ENCODE peak calls at places on chromosomes 1 and 21, in eight cellular contexts. Y is neuronal stem cell, G is heart right ventricle, U is cardiac muscle cell, I is left lung, P is heart left ventricle, B is uterus, S is adrenal gland. V is an unnamed sample. For H3K36me3 and H3K4me1, the result is how much of the 10 kb centered on the place peaks cover.

GRCh38 chr1:190453550-190453949 is 24.1 kb downstream of the BRINP3 start:
- DNase-seq in Y (no peak), G (no peak), U (no peak), I (no peak), P (no peak), B (no peak), S (no peak), V (no peak)

GRCh38 chr1:172654535-172654934 is 4.4 kb upstream of the FASLG start:
- DNase-seq in Y (no peak), G (no peak), U (no peak), I (no peak), P (no peak), B (no peak), S (no peak), V (no peak)

GRCh38 chr1:220528679-220529529 is 968 bp downstream of the MARK1 start:
- DNase-seq in Y (peak), G (peak), U (peak), I (no peak), P (peak), B (peak), S (peak), V (peak)

GRCh38 chr1:56569661-56570060 is 9.7 kb downstream of the PLPP3 start:
- DNase-seq in Y (no peak), G (no peak), U (no peak), I (no peak), P (no peak), B (no peak), S (no peak), V (no peak)

GRCh38 chr1:204466416-204467405 is 27.9 kb downstream of the PIK3C2B start:
- DNase-seq in Y (no peak), G (peak), U (peak), I (no peak), P (peak), B (no peak), S (no peak), V (no peak)

GRCh38 chr1:154337253-154337894 is 12.0 kb downstream of the ATP8B2 start:
- DNase-seq in Y (no peak), G (no peak), U (no peak), I (no peak), P (no peak), B (no peak), S (no peak), V (no peak)

GRCh38 chr1:155071701-155072100 is 6.9 kb upstream of the EFNA3 start:
- DNase-seq in Y (peak), G (no peak), U (peak), I (peak), P (no peak), B (no peak), S (no peak), V (no peak)

GRCh38 chr1:248905949-248906740 is at the start of gene PGBD2:
- DNase-seq in Y (peak), G (peak), U (peak), I (peak), P (peak), B (peak), S (peak), V (peak)

GRCh38 chr21:35212393-35213127 is 163.5 kb upstream of the RUNX1 start:
- DNase-seq in Y (no peak), G (no peak), U (no peak), I (no peak), P (peak), B (no peak), S (no peak), V (no peak)

GRCh38 chr1:205530116-205530515 is 25.6 kb downstream of the CDK18 start:
- DNase-seq in Y (no peak), G (no peak), U (no peak), I (no peak), P (no peak), B (no peak), S (no peak), V (no peak)

GRCh38 chr21:33078907-33079582 is 9.1 kb downstream of the OLIG1 start:
- DNase-seq in Y (no peak), G (no peak), U (no peak), I (no peak), P (no peak), B (no peak), S (no peak), V (no peak)

GRCh38 chr1:175206687-175207086 is 14.1 kb upstream of the KIAA0040 start:
- DNase-seq in Y (no peak), G (no peak), U (no peak), I (no peak), P (no peak), B (no peak), S (no peak), V (no peak)

GRCh38 chr1:26388791-26389445 is 16.4 kb upstream of the ZNF683 start:
- DNase-seq in Y (no peak), G (no peak), U (no peak), I (no peak), P (no peak), B (no peak), S (no peak), V (no peak)

GRCh38 chr1:84923317-84923716 is 30.3 kb upstream of the LPAR3 start:
- DNase-seq in Y (no peak), G (no peak), U (no peak), I (no peak), P (no peak), B (no peak), S (no peak), V (no peak)

GRCh38 chr1:67679691-67680090 is 5.3 kb upstream of the GADD45A start:
- DNase-seq in Y (no peak), G (no peak), U (no peak), I (no peak), P (no peak), B (no peak), S (no peak), V (no peak)

GRCh38 chr1:76247261-76247852 is 172.8 kb downstream of the ST6GALNAC3 start:
- DNase-seq in Y (peak), G (no peak), U (peak), I (no peak), P (no peak), B (no peak), S (no peak), V (no peak)

GRCh38 chr1:167935252-167936067 is 1.0 kb upstream of the DCAF6 start:
- DNase-seq in Y (no peak), G (no peak), U (no peak), I (no peak), P (peak), B (peak), S (peak), V (no peak)

GRCh38 chr1:119676571-119677206 is 28.6 kb upstream of the ZNF697 start:
- DNase-seq in Y (no peak), G (no peak), U (no peak), I (no peak), P (no peak), B (peak), S (no peak), V (no peak)

GRCh38 chr1:13494025-13494424 is 19.8 kb downstream of the LRRC38 start:
- DNase-seq in Y (no peak), G (no peak), U (no peak), I (peak), P (no peak), B (no peak), S (no peak), V (no peak)

DNA sequence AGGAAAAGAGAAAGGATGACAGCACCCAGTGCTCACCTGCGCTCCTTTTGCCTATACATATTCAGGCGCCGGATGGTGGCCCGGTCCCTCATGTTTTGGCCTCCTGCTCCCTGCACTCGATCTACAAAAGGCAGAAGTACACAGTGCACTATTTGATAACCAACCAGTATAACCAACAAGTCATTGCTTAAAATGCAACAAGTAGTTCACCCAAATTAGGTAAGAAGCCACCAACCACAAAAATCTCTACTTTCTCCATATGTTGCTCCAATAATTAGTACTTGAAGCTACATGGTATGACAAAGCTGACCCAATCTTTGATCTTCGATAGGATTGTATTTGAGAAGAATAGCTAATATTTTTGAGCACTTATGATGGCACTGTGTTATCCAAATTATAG is 2.0 kb downstream of the GNL2 start:
- DNase-seq in Y (no peak), G (no peak), U (no peak), I (no peak), P (no peak), B (no peak), S (no peak), V (no peak)
- H3K36me3 ChIP-seq in Y (under half), G (half or more), U (under half), I (under half), P (under half), B (under half), S (under half), V (under half)

DNA sequence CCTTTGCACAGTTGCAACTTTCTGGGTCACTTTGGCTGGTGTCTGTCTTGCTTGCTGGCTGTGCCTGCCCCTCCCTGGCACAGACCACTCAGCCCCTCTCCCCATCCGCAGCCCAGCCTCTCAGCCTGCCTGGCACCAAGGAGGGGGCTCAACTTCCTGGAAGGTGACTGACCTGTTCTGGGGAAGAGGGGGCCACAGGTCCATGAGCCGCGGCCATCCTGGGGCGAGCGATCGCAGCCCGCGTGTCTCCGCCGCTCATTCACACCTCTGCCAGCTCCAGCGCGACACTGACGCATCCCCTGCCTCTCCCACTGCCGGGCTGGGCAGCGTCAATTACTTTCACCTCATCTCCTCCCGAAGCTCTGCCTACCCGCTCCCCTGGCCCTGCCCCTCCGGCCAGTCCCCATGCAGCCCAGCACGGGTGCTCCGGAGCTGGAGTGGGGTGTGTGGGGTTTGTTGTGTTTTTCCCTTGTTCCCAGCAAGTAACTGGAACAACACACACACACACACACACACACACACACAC is 14.3 kb downstream of the SLC6A9 start:
- DNase-seq in Y (no peak), G (no peak), U (no peak), I (peak), P (no peak), B (no peak), S (no peak), V (no peak)
- H3K27ac ChIP-seq in Y (no peak), G (no peak), U (no peak), I (no peak), P (no peak), B (no peak), S (no peak), V (no peak)

DNA sequence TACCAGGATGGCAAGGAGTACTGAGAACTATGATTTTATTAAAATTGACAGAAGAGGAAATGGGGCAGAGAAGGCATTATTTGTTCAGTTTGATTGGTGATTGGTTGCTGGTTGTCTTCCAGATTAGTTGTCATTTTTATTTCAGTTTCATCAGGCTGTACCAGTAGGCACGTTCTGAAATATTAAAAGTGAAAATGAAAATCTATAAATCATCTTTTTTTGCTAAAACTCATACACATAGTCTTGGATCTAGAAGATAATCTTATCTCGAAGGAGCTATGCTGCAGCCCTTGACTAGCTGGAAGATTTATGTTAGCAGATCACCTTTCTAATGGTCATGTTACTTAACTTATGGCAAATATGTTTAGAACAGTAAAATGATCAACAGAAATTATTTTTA is 29.0 kb downstream of the NEK7 start:
- DNase-seq in Y (no peak), G (no peak), U (no peak), I (no peak), P (no peak), B (no peak), S (no peak), V (no peak)
- H3K4me1 ChIP-seq in Y (under half), G (half or more), U (under half), I (under half), P (under half), B (under half), S (half or more), V (under half)

GRCh38 chr1:53654216-53655210 is 84.5 kb downstream of the GLIS1 start:
- DNase-seq in Y (no peak), G (no peak), U (no peak), I (no peak), P (no peak), B (no peak), S (no peak), V (peak)

GRCh38 chr1:53651356-53651755 is 87.6 kb downstream of the GLIS1 start:
- DNase-seq in Y (no peak), G (no peak), U (no peak), I (no peak), P (no peak), B (no peak), S (no peak), V (peak)

GRCh38 chr1:53653200-53653575 is 85.8 kb downstream of the GLIS1 start:
- DNase-seq in Y (no peak), G (no peak), U (no peak), I (no peak), P (no peak), B (no peak), S (no peak), V (peak)

GRCh38 chr1:53653631-53654030 is 85.3 kb downstream of the GLIS1 start:
- DNase-seq in Y (no peak), G (no peak), U (no peak), I (no peak), P (no peak), B (no peak), S (no peak), V (peak)

GRCh38 chr1:53652441-53653199 is 86.3 kb downstream of the GLIS1 start:
- DNase-seq in Y (no peak), G (no peak), U (no peak), I (no peak), P (no peak), B (no peak), S (no peak), V (peak)
- H3K36me3 ChIP-seq in Y (under half), G (under half), U (under half), I (under half), P (under half), B (under half), S (under half), V (under half)

GRCh38 chr1:54239603-54240002 is 39.6 kb downstream of the MRPL37 start:
- DNase-seq in Y (no peak), G (no peak), U (no peak), I (peak), P (no peak), B (peak), S (no peak), V (no peak)
- H3K27ac ChIP-seq in Y (no peak), G (no peak), U (no peak), I (no peak), P (no peak), B (no peak), S (no peak), V (no peak)

DNA sequence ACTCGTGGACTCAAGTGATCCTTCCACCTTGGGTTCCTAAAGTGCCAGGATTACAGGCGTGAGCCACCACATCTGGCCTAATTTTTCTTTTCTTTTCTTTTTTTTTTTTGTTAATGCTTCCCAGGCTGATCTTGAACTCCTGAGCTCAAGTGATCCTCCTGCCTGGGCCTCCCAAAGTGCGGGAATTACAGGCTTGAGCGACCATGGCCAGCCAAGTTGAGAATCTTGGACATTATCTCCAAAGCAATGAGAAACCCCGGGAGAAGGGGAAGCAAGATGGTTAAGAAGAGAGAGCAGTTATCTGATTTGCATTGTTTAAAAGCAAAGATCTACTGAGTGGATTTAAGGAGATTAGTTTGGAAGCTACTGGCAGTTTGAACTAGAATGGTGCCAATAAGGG is 9.1 kb downstream of the HIPK1 start:
- DNase-seq in Y (no peak), G (no peak), U (no peak), I (no peak), P (no peak), B (no peak), S (no peak), V (no peak)
- H3K4me1 ChIP-seq in Y (under half), G (under half), U (under half), I (under half), P (under half), B (under half), S (under half), V (under half)

DNA sequence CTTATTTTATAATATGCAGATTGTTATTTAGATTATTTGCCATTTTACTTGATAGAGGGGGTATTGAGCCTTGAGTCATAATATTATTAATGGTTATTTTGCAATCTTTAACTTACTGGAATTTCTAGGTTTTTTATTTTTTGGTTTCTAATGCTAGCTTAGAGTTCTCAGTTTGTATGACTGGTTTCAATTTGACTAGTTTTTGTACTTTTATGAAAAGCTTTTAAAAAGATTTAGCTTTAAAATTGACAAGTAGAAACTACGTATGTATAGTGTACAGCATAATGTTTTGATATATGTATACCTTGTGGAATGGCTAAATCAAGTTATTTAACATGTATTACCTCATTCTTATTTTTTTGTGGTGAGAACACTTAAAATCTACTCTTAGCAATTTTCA is 41.5 kb downstream of the CEP350 start:
- DNase-seq in Y (no peak), G (no peak), U (no peak), I (no peak), P (no peak), B (no peak), S (no peak), V (no peak)
- H3K36me3 ChIP-seq in Y (under half), G (half or more), U (under half), I (under half), P (half or more), B (under half), S (under half), V (under half)

DNA sequence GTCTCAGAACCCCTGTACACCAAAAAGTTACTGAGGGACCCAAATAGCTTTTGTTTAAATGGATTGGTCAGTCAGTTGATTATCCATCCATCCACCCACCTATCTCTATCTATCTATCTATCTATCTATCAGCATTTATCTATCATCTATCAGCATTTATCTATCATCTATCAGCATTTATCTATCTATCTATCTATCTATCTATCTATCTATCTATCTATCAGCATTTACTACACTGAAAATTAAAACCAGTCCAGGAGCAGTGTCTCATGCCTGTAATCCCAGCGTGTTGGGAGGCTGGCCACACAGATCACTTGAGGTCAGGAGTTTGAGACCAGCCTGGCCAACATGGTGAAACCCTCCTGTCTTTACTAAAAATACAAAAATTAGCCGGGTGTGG is 47.1 kb downstream of the CLSTN1 start:
- DNase-seq in Y (no peak), G (no peak), U (no peak), I (no peak), P (no peak), B (no peak), S (no peak), V (no peak)
- H3K27ac ChIP-seq in Y (no peak), G (no peak), U (no peak), I (no peak), P (no peak), B (no peak), S (no peak), V (no peak)

DNA sequence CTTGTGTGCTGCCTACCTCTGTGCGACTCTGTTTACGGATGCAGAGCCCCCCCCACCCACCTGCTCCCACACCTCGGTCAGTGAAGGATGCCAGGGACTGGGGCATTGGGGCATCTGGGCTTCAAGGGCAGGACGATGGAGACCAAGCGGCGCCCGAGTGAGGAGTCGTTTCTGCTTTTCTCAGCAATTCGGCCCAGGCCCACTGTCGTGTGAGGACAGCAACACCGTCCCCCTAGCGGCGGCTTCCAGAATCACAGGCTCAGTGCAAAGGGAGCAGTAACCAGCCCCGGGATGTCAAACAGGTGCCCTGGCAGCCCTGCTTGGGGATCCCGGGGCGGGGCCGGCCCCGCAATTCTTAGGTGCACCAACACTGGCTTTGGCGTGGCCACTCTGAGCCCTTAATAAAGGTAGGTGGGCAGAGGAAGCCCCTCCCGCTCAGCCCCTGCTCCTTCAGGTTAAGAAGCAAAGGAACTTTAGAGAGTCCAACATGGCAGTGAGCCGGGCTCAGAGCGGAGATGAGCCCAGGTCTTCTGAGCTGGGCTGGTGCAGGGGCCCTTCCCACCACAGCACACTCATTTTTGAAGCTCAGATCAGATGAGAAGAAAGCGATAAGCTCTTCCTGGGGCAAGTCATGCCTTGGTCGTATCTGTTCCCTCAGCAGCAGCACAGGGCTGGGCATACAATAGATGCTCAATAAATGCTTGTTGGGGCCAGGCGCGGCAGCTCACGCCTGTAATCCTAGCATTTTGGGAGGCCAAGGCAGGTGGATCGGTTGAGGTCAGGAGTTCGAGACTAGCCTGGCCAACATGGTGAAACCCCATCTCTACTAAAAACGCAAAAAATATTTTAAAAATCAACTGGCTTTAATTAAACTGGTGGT is 51.3 kb upstream of the TARDBP start:
- DNase-seq in Y (peak), G (peak), U (peak), I (peak), P (peak), B (peak), S (peak), V (peak)
- H3K4me1 ChIP-seq in Y (under half), G (under half), U (under half), I (under half), P (under half), B (under half), S (under half), V (under half)

DNA sequence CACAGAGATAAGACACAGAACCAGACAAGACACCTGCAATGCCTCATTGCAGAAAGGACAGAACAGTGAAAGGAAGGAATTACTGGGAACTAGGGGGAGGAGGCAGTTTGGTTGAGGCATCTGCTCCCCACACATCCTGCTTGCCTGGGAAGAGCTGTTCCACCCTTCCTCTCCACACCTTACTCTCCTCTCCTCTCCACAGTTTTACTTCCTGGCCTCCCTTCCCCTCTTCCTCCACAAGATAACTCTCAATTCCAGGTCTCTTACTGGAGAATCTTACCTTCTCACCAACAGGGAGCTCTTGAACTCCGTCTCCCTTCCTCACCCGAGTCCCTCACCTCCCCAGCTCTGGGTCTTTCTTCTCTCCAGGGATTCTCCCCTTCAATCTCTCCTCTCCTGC is 2.1 kb downstream of the ELOVL1 start:
- DNase-seq in Y (no peak), G (no peak), U (no peak), I (no peak), P (no peak), B (no peak), S (no peak), V (no peak)
- H3K36me3 ChIP-seq in Y (under half), G (half or more), U (under half), I (under half), P (under half), B (under half), S (under half), V (under half)